ENCODE peak calls at places on chromosomes 11 and 22, in eight cellular contexts. A is A549; Z is HCEC 1CT; C is activated CD4-positive, alpha-beta T cell treated with anti-CD3 and anti-CD28 coated beads, Interleukin-2, amount 50 U/mL, for 24 hours; S is Ammon's horn; N is activated CD4-positive, alpha-beta memory T cell treated with anti-CD3 and anti-CD28 coated beads for 36 hours; K is astrocyte of the spinal cord; G is NCI-H446. W is an unnamed sample.

GRCh38 chr22:19329454-19329853 is 37.9 kb upstream of the CLTCL1 start:
- DNase-seq in K (no peak), C (no peak), S (no peak), G (no peak), N (no peak), A (no peak), Z (no peak), W (no peak)

GRCh38 chr22:20957118-20957690 is 9.9 kb upstream of the AIFM3 start:
- DNase-seq in C (no peak), K (no peak), G (no peak), N (no peak), A (peak; percentile 30), S (no peak), Z (peak; percentile 9), W (no peak)

GRCh38 chr11:77174559-77174958 is 46.5 kb downstream of the MYO7A start:
- DNase-seq in C (no peak), G (no peak), Z (no peak), N (no peak), K (no peak), A (no peak), S (no peak), W (no peak)

GRCh38 chr22:31098633-31099110 is 8.7 kb downstream of the SELENOM start:
- DNase-seq in S (no peak), G (no peak), A (no peak), N (no peak), C (no peak), K (no peak), Z (no peak), W (no peak)

GRCh38 chr11:95512682-95513081 is 276.9 kb downstream of the FAM76B start:
- DNase-seq in A (peak; percentile 7), Z (peak; percentile 94), N (no peak), C (no peak), S (peak; percentile 11), G (peak; percentile 75), K (peak; percentile 83), W (peak; percentile 70)

GRCh38 chr11:82960000-82960778 is 58.7 kb downstream of the DDIAS start:
- DNase-seq in S (no peak), K (no peak), N (peak; percentile 33), G (no peak), C (peak; percentile 45), A (no peak), Z (no peak), W (no peak)

GRCh38 chr11:76004400-76004799 is 189.4 kb downstream of the UVRAG start:
- DNase-seq in A (no peak), S (no peak), Z (no peak), C (no peak), G (no peak), K (no peak), N (no peak), W (no peak)

GRCh38 chr11:66857927-66858185 is 992 bp downstream of the LRFN4 start:
- DNase-seq in G (no peak), N (no peak), S (no peak), K (no peak), A (no peak), C (no peak), Z (no peak), W (no peak)

GRCh38 chr11:77401486-77402217 is 72.2 kb downstream of the PAK1 start:
- DNase-seq in S (no peak), Z (no peak), G (no peak), K (no peak), A (no peak), C (no peak), N (no peak), W (no peak)